ENCODE peak calls at places on chromosomes 4 and X, in six cellular contexts. J is activated CD4-positive, alpha-beta T cell treated with anti-CD3 and anti-CD28 coated beads, Interleukin-2, amount 50 U/mL, for 48 hours; X is amniotic epithelial cell; O is stimulated activated CD4-positive, alpha-beta T cell treated with anti-CD3 and anti-CD28 coated beads, Interleukin-4, amount 100 ng/mL, for 48 hours; H is choroid plexus epithelial cell; U is activated naive CD4-positive, alpha-beta T cell treated with anti-CD3 and anti-CD28 coated beads, Interleukin-2, amount 50 U/mL, for 16 hours. Z is an unnamed sample.

GRCh38 chr4:186622788-186623464 is 67.6 kb upstream of the MTNR1A start:
- DNase-seq in J (no peak), X (peak), O (no peak), H (peak), U (no peak), Z (no peak)

GRCh38 chrX:146056511-146057081 is 239.0 kb downstream of the SLITRK2 start:
- DNase-seq in J (no peak), X (no peak), O (no peak), H (no peak), U (no peak), Z (no peak)

GRCh38 chrX:151873096-151873495 is 39.6 kb upstream of the MAGEA4 start:
- DNase-seq in J (no peak), X (no peak), O (no peak), H (no peak), U (no peak), Z (no peak)

GRCh38 chrX:150035531-150035930 is 97.2 kb upstream of the EOLA2 start:
- DNase-seq in J (no peak), X (no peak), O (no peak), H (no peak), U (no peak), Z (no peak)

GRCh38 chrX:131735127-131735526 is 191.3 kb downstream of the OR13H1 start:
- DNase-seq in J (no peak), X (no peak), O (no peak), H (no peak), U (no peak), Z (no peak)

GRCh38 chrX:71128915-71129765 is 10.7 kb downstream of the MED12 start:
- DNase-seq in J (peak), X (peak), O (peak), H (peak), U (peak), Z (peak)

GRCh38 chr4:55255171-55255570 is 90.9 kb upstream of the SRD5A3 start:
- DNase-seq in J (no peak), X (peak), O (no peak), H (peak), U (no peak), Z (no peak)

GRCh38 chr4:121209171-121209570 is 45.0 kb upstream of the TNIP3 start:
- DNase-seq in J (no peak), X (peak), O (no peak), H (no peak), U (no peak), Z (no peak)

GRCh38 chrX:134971926-134972325 is 18.9 kb upstream of the SMIM10 start:
- DNase-seq in J (no peak), X (peak), O (no peak), H (no peak), U (no peak), Z (no peak)

GRCh38 chrX:135713795-135714194 is 356 bp downstream of the CT45A1 start:
- DNase-seq in J (no peak), X (no peak), O (no peak), H (no peak), U (no peak), Z (no peak)

GRCh38 chrX:28920141-28920540 is 332.9 kb downstream of the IL1RAPL1 start:
- DNase-seq in J (no peak), X (no peak), O (no peak), H (no peak), U (no peak), Z (no peak)

GRCh38 chrX:11756354-11757318 is 1.4 kb upstream of the MSL3 start:
- DNase-seq in J (no peak), X (peak), O (no peak), H (peak), U (no peak), Z (no peak)

GRCh38 chrX:153634832-153635231 is 12.2 kb upstream of the DUSP9 start:
- DNase-seq in J (no peak), X (no peak), O (no peak), H (no peak), U (no peak), Z (no peak)

GRCh38 chr4:40531636-40532023 is 98.0 kb downstream of the RBM47 start:
- DNase-seq in J (no peak), X (no peak), O (no peak), H (no peak), U (no peak), Z (no peak)

GRCh38 chr4:139555705-139556070 is 331 bp downstream of the SETD7 start:
- DNase-seq in J (no peak), X (peak), O (no peak), H (no peak), U (no peak), Z (no peak)

GRCh38 chr4:41369680-41370079 is 113.0 kb downstream of the UCHL1 start:
- DNase-seq in J (no peak), X (peak), O (no peak), H (no peak), U (no peak), Z (no peak)

GRCh38 chrX:77742788-77743476 is 43.1 kb downstream of the ATRX start:
- DNase-seq in J (no peak), X (no peak), O (no peak), H (no peak), U (no peak), Z (no peak)

GRCh38 chrX:3268804-3269203 is 77.6 kb downstream of the MXRA5 start:
- DNase-seq in J (no peak), X (peak), O (no peak), H (no peak), U (no peak), Z (no peak)

GRCh38 chr4:13159041-13159620 is 325.0 kb downstream of the RAB28 start:
- DNase-seq in J (no peak), X (no peak), O (no peak), H (no peak), U (no peak), Z (no peak)

GRCh38 chrX:46477435-46477834 is 67.8 kb downstream of the ZNF674 start:
- DNase-seq in J (no peak), X (no peak), O (no peak), H (peak), U (no peak), Z (no peak)

GRCh38 chr4:25433966-25434667 is 57.1 kb downstream of the ANAPC4 start:
- DNase-seq in J (no peak), X (no peak), O (no peak), H (no peak), U (no peak), Z (no peak)

GRCh38 chr4:81601270-81601694 is 129.6 kb upstream of the RASGEF1B start:
- DNase-seq in J (no peak), X (no peak), O (no peak), H (peak), U (no peak), Z (no peak)

GRCh38 chr4:26076896-26077295 is 162.9 kb downstream of the SMIM20 start:
- DNase-seq in J (no peak), X (no peak), O (no peak), H (no peak), U (no peak), Z (no peak)

GRCh38 chr4:8394806-8395205 is 45.7 kb downstream of the ACOX3 start:
- DNase-seq in J (no peak), X (no peak), O (no peak), H (no peak), U (no peak), Z (no peak)

GRCh38 chr4:8688041-8688907 is 95.7 kb downstream of the CPZ start:
- DNase-seq in J (peak), X (no peak), O (peak), H (peak), U (no peak), Z (peak)

GRCh38 chr4:8571702-8572685 is 8.2 kb upstream of the GPR78 start:
- DNase-seq in J (no peak), X (no peak), O (no peak), H (no peak), U (no peak), Z (no peak)

GRCh38 chr4:144903953-144904711 is 193.9 kb downstream of the ANAPC10 start:
- DNase-seq in J (no peak), X (peak), O (no peak), H (peak), U (no peak), Z (no peak)

GRCh38 chr4:154854362-154854761 is 73.3 kb downstream of the RBM46 start:
- DNase-seq in J (no peak), X (peak), O (no peak), H (peak), U (no peak), Z (no peak)

GRCh38 chr4:146243141-146243882 is 29.0 kb downstream of the REELD1 start:
- DNase-seq in J (peak), X (no peak), O (peak), H (no peak), U (peak), Z (no peak)

GRCh38 chr4:101224358-101225218 is 122.7 kb downstream of the PPP3CA start:
- DNase-seq in J (no peak), X (no peak), O (no peak), H (no peak), U (no peak), Z (no peak)

Z was measured in endothelial cell.